ENCODE peak calls at places on chromosomes 5 and 9, in eight cellular contexts. T is psoas muscle, X is Panc1, J is A549, Z is NT2/D1, E is aorta, R is astrocyte, F is neural progenitor cell. S is an unnamed sample. For H3K4me1, the result is how much of the 10 kb centered on the place peaks cover.

GRCh38 chr5:30405821-30406220 is 787.7 kb upstream of the CDH6 start:
- DNase-seq in T (no peak), E (no peak), Z (no peak), J (no peak), X (no peak), R (peak), F (no peak), S (no peak)

GRCh38 chr9:109317311-109317978 is 3.4 kb downstream of the EPB41L4B start:
- DNase-seq in E (no peak), F (peak), X (no peak), R (no peak), J (no peak), Z (no peak), T (no peak), S (peak)

GRCh38 chr5:116272281-116272941 is 187.6 kb downstream of the COMMD10 start:
- DNase-seq in Z (no peak), J (no peak), T (no peak), R (peak), F (no peak), X (no peak), E (no peak), S (no peak)

GRCh38 chr5:75469017-75469416 is 42.4 kb downstream of the CERT1 start:
- DNase-seq in F (no peak), X (no peak), Z (no peak), J (no peak), E (no peak), T (no peak), R (no peak), S (no peak)

GRCh38 chr5:34609951-34610431 is 46.1 kb upstream of the RAI14 start:
- DNase-seq in Z (no peak), T (no peak), X (no peak), R (peak), F (no peak), J (no peak), E (no peak), S (no peak)

GRCh38 chr9:106350777-106351176 is 512.2 kb upstream of the ZNF462 start:
- DNase-seq in T (no peak), R (no peak), E (no peak), X (no peak), Z (no peak), J (no peak), F (no peak), S (no peak)

GRCh38 chr9:123364241-123364824 is 8.3 kb downstream of the CRB2 start:
- DNase-seq in F (no peak), Z (no peak), X (no peak), E (no peak), R (peak), T (no peak), J (no peak), S (no peak)

GRCh38 chr9:106467113-106467846 is 395.7 kb upstream of the ZNF462 start:
- DNase-seq in R (no peak), Z (peak), F (peak), J (no peak), E (no peak), X (no peak), T (no peak), S (no peak)

GRCh38 chr9:114413909-114414308 is 26.1 kb upstream of the AKNA start:
- DNase-seq in J (no peak), T (no peak), R (peak), Z (peak), F (no peak), X (no peak), E (no peak), S (no peak)

GRCh38 chr5:72474117-72474915 is 32.9 kb downstream of the ZNF366 start:
- DNase-seq in E (no peak), J (no peak), F (peak), T (no peak), X (no peak), R (peak), Z (no peak), S (peak)

GRCh38 chr9:14136646-14137370 is 177.1 kb downstream of the NFIB start:
- DNase-seq in R (no peak), T (no peak), Z (no peak), E (no peak), J (no peak), X (no peak), F (no peak), S (no peak)

GRCh38 chr9:137107982-137108381 is 6.6 kb downstream of the DPP7 start:
- DNase-seq in E (no peak), F (no peak), T (no peak), J (no peak), X (no peak), Z (no peak), R (no peak), S (no peak)

GRCh38 chr5:17763301-17763700 is 129.0 kb downstream of the TAF11L14 start:
- DNase-seq in E (no peak), T (no peak), J (no peak), F (no peak), R (peak), Z (no peak), X (no peak), S (no peak)

GRCh38 chr5:179235416-179236400 is 109.6 kb downstream of the ADAMTS2 start:
- DNase-seq in F (no peak), R (no peak), J (no peak), E (no peak), X (no peak), Z (no peak), T (no peak), S (no peak)

GRCh38 chr5:108079754-108080153 is 302.1 kb downstream of the FBXL17 start:
- DNase-seq in R (no peak), T (no peak), J (no peak), F (no peak), E (no peak), Z (no peak), X (no peak), S (peak)

GRCh38 chr5:138955013-138955660 is 80.0 kb upstream of the LRRTM2 start:
- DNase-seq in Z (no peak), J (no peak), E (no peak), F (no peak), T (no peak), R (no peak), X (no peak), S (no peak)

GRCh38 chr9:96071245-96072124 is 196.0 kb downstream of the ERCC6L2 start:
- DNase-seq in J (peak), F (peak), E (no peak), Z (peak), X (no peak), T (no peak), R (peak), S (peak)

GRCh38 chr9:12702160-12702758 is 9.1 kb downstream of the TYRP1 start:
- DNase-seq in J (peak), X (no peak), T (peak), F (peak), Z (peak), R (peak), E (no peak), S (peak)

GRCh38 chr5:116799401-116799800 is 224.8 kb upstream of the SEMA6A start:
- DNase-seq in Z (no peak), F (no peak), R (no peak), X (no peak), J (no peak), E (no peak), T (no peak), S (no peak)

GRCh38 chr9:92969516-92970466 is 22.5 kb downstream of the FGD3 start:
- DNase-seq in F (no peak), E (no peak), Z (no peak), R (no peak), X (no peak), T (no peak), J (no peak), S (no peak)

GRCh38 chr5:142977363-142978051 is 207.3 kb downstream of the ARHGAP26 start:
- DNase-seq in T (no peak), J (no peak), R (peak), X (no peak), F (no peak), Z (no peak), E (no peak), S (no peak)

GRCh38 chr5:96855041-96855872 is 21.0 kb upstream of the ERAP2 start:
- DNase-seq in F (no peak), E (no peak), J (no peak), Z (no peak), T (no peak), R (peak), X (no peak), S (no peak)

GRCh38 chr5:142617416-142617815 is 68.5 kb downstream of the FGF1 start:
- DNase-seq in X (no peak), F (no peak), J (no peak), E (no peak), T (no peak), Z (no peak), R (no peak), S (no peak)

GRCh38 chr5:63963926-63964325 is 1.7 kb upstream of the HTR1A start:
- DNase-seq in X (no peak), E (no peak), Z (no peak), T (no peak), F (no peak), R (no peak), J (no peak), S (no peak)

GRCh38 chr9:114317665-114318357 is 5.1 kb upstream of the ORM1 start:
- DNase-seq in J (peak), Z (no peak), X (no peak), T (no peak), E (no peak), F (no peak), R (no peak), S (peak)

GRCh38 chr5:98109561-98110006 is 663.9 kb upstream of the RGMB start:
- DNase-seq in X (no peak), E (no peak), R (peak), T (no peak), F (no peak), Z (no peak), J (no peak), S (no peak)

GRCh38 chr5:178437296-178438075 is 152.7 kb downstream of the COL23A1 start:
- DNase-seq in T (no peak), R (no peak), X (no peak), F (no peak), Z (no peak), E (no peak), J (no peak), S (no peak)

GRCh38 chr5:122101636-122102285 is 23.7 kb upstream of the LOX start:
- DNase-seq in X (no peak), R (peak), J (peak), E (no peak), Z (no peak), F (peak), T (no peak), S (peak)

GRCh38 chr5:179747815-179748214 is 15.2 kb downstream of the MAML1 start:
- DNase-seq in X (no peak), T (no peak), E (no peak), R (no peak), Z (no peak), F (no peak), J (no peak), S (no peak)

GRCh38 chr9:123375725-123376132 is 19.7 kb downstream of the CRB2 start:
- DNase-seq in Z (no peak), E (no peak), X (no peak), J (no peak), R (peak), F (no peak), T (no peak), S (peak)

GRCh38 chr5:38023799-38024198 is 184.0 kb upstream of the GDNF start:
- DNase-seq in X (no peak), J (no peak), T (no peak), F (no peak), R (no peak), Z (no peak), E (no peak), S (no peak)

GRCh38 chr9:81772144-81772543 is 82.8 kb upstream of the TLE1 start:
- DNase-seq in T (no peak), F (no peak), J (no peak), Z (no peak), R (peak), X (no peak), E (no peak), S (no peak)

GRCh38 chr5:97106183-97106582 is 36.2 kb downstream of the LIX1 start:
- DNase-seq in J (no peak), R (no peak), Z (no peak), X (no peak), F (no peak), E (no peak), T (no peak), S (no peak)

GRCh38 chr9:133160742-133161541 is 2.8 kb downstream of the GBGT1 start:
- DNase-seq in E (peak), X (no peak), Z (no peak), J (peak), F (peak), R (peak), T (peak), S (peak)

GRCh38 chr9:86747711-86748110 is 199.6 kb downstream of the GAS1 start:
- DNase-seq in F (no peak), J (no peak), X (no peak), Z (no peak), E (no peak), T (no peak), R (no peak), S (no peak)

GRCh38 chr9:92463387-92463786 is 18.9 kb downstream of the ASPN start:
- DNase-seq in F (no peak), T (no peak), J (no peak), R (no peak), X (no peak), Z (no peak), E (no peak), S (no peak)

GRCh38 chr5:95446560-95447221 is 55.5 kb downstream of the FAM81B start:
- DNase-seq in Z (no peak), E (no peak), F (no peak), J (no peak), T (no peak), R (peak), X (no peak), S (no peak)

GRCh38 chr5:150490754-150491153 is 17.2 kb upstream of the NDST1 start:
- DNase-seq in Z (no peak), J (no peak), X (no peak), R (no peak), E (no peak), T (no peak), F (no peak), S (no peak)
- H3K4me1 ChIP-seq in Z (under half), J (half or more), X (half or more), R (half or more), E (under half), T (half or more), F (under half), S (under half)

GRCh38 chr9:75085640-75086039 is 2.3 kb downstream of the NMRK1 start:
- DNase-seq in X (no peak), R (no peak), T (no peak), F (no peak), E (no peak), Z (no peak), J (no peak), S (no peak)
- H3K4me1 ChIP-seq in X (under half), R (under half), T (under half), F (under half), E (under half), Z (under half), J (under half), S (under half)

GRCh38 chr5:14260637-14261036 is 117.5 kb downstream of the TRIO start:
- DNase-seq in J (no peak), X (no peak), Z (no peak), R (no peak), T (no peak), E (no peak), F (no peak), S (no peak)

GRCh38 chr5:14258840-14259239 is 115.7 kb downstream of the TRIO start:
- DNase-seq in R (no peak), E (no peak), J (no peak), X (no peak), T (no peak), Z (no peak), F (peak), S (no peak)

GRCh38 chr5:14261856-14262611 is 118.9 kb downstream of the TRIO start:
- DNase-seq in F (no peak), X (no peak), R (no peak), E (no peak), T (no peak), J (no peak), Z (no peak), S (no peak)

GRCh38 chr5:14263700-14264099 is 120.6 kb downstream of the TRIO start:
- DNase-seq in X (no peak), R (no peak), F (no peak), E (no peak), Z (no peak), T (no peak), J (no peak), S (no peak)

DNA sequence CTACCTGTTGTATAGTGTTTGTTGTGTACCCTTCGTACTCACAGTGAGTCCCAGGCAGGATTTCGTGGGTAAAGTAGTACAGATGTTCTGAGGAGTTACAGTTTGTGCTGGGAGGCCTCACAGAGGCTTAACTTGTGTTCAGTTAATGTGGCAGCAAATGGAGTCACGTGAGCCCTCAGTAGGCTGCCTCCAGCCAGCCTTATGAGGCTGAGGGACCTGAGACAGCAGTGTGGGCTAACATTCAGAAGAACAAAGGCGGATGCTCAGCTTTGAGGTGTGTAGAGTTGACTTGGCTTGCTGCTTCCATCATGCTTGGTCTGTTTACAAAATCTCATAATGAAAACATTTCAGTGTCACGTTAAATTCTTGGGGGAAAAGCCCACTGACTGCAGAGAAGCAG is 118.1 kb downstream of the TRIO start:
- DNase-seq in E (no peak), T (no peak), X (no peak), Z (no peak), F (peak), R (no peak), J (no peak), S (no peak)
- H3K4me1 ChIP-seq in E (under half), T (half or more), X (half or more), Z (under half), F (half or more), R (half or more), J (half or more), S (under half)

DNA sequence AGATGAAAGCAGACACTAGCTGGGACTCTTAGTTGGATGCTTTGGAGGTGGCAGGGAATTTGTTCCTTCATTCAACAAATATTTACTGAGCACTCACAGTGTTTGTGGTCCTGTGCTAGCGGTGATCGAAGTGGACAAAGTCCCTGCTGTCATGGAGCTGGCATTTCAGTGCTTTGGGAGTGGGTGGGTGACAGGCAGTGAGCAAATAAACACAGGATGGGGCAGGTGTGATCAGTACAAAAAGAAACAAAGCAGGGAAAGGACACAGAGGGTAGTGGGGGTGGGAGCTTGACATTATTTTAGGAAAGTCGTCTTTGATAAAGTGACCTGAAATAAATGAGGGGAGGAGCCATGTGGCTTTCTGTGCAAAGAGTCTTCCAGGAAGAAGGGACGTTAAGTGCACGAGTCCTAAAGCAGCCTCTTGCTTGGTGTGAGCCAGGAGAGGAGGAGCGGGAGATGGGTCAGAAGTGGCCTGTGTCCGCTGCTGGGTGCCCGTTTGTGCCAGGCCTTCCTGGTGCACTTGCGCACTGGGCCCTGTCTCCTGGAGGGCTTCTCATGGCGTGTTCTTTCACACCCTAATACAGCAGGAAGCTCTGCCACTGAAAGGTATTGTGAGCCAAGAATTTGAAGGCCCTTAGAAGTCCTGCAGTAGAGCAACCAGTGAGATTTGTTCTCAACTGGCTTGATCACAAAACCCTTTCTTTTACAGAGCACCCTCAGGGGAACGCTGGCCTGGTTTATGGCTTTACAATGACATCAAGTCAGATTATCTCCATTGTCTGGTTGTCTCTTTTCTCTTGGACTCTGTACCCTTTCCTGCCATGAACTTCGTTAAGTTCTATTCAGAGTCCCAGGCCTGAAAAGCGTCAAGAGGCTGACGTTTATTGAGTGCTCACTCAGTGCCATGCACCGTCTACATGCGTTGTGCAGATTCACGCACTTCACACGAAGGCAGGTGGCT is 14.9 kb downstream of the NDST1 start:
- DNase-seq in X (no peak), R (no peak), T (no peak), Z (no peak), F (no peak), E (no peak), J (peak), S (peak)
- H3K4me1 ChIP-seq in X (half or more), R (under half), T (half or more), Z (under half), F (under half), E (under half), J (half or more), S (under half)